ENCODE peak calls at places on chromosome 19, in six cellular contexts. U, I, L, X, Q and E are unnamed samples.

GRCh38 chr19:6887326-6887725 is at the start of gene ADGRE1:
- DNase-seq in L (no peak), Q (no peak), I (no peak), U (no peak), X (no peak), E (no peak)

GRCh38 chr19:18650048-18650435 is 13.2 kb downstream of the KLHL26 start:
- DNase-seq in Q (no peak), L (peak; percentile 74), I (peak; percentile 51), X (no peak), U (peak; percentile 39), E (no peak)

GRCh38 chr19:38920529-38921419 is 8.8 kb upstream of the CCER2 start:
- DNase-seq in U (no peak), I (no peak), X (no peak), L (no peak), Q (no peak), E (no peak)

GRCh38 chr19:35346193-35347052 is 1.3 kb upstream of the FFAR1 start:
- DNase-seq in X (no peak), Q (no peak), L (no peak), U (peak; percentile 42), I (no peak), E (no peak)

GRCh38 chr19:17236414-17236716 is 9.4 kb downstream of the NR2F6 start:
- DNase-seq in U (peak; percentile 68), I (no peak), L (no peak), X (no peak), Q (no peak), E (no peak)

GRCh38 chr19:17376935-17377600 is at the start of gene PLVAP:
- DNase-seq in Q (no peak), U (no peak), X (no peak), L (no peak), I (no peak), E (no peak)

GRCh38 chr19:18500820-18501219 is 21.1 kb downstream of the ELL start:
- DNase-seq in U (no peak), L (no peak), X (no peak), Q (no peak), I (no peak), E (no peak)

GRCh38 chr19:2722541-2723344 is 1.6 kb upstream of the DIRAS1 start:
- DNase-seq in X (no peak), U (peak; percentile 32), I (peak; percentile 76), L (peak; percentile 91), Q (peak; percentile 79), E (peak; percentile 28)

GRCh38 chr19:17910776-17911360 is 21.9 kb upstream of the CCDC124 start:
- DNase-seq in L (no peak), Q (no peak), I (no peak), X (no peak), U (no peak), E (no peak)

GRCh38 chr19:35495107-35496064 is 5.1 kb upstream of the KRTDAP start:
- DNase-seq in X (peak; percentile 35), L (peak; percentile 75), Q (peak; percentile 61), U (peak; percentile 42), I (peak; percentile 70), E (peak; percentile 75)

GRCh38 chr19:52961981-52962380 is 700 bp downstream of the ZNF816 start:
- DNase-seq in I (peak; percentile 18), X (no peak), U (no peak), Q (no peak), L (no peak), E (no peak)

GRCh38 chr19:42038675-42039074 is 31.3 kb downstream of the GRIK5 start:
- DNase-seq in Q (no peak), I (no peak), X (no peak), U (no peak), L (no peak), E (no peak)

GRCh38 chr19:58499021-58499927 is 12.5 kb downstream of the SLC27A5 start:
- DNase-seq in Q (peak; percentile 99), U (peak; percentile 100), L (peak; percentile 99), X (peak; percentile 98), I (peak; percentile 99), E (peak; percentile 99)

GRCh38 chr19:16328824-16329482 is 4.3 kb downstream of the KLF2 start:
- DNase-seq in X (no peak), Q (no peak), U (no peak), I (peak; percentile 57), L (peak; percentile 37), E (no peak)

GRCh38 chr19:33569822-33570221 is 48.2 kb upstream of the PEPD start:
- DNase-seq in U (no peak), I (no peak), X (no peak), L (no peak), Q (no peak), E (no peak)

GRCh38 chr19:19109601-19110000 is 28.7 kb downstream of the TMEM161A start:
- DNase-seq in L (no peak), I (peak; percentile 25), X (no peak), Q (no peak), U (no peak), E (no peak)

GRCh38 chr19:11450570-11451326 is 15.3 kb downstream of the PRKCSH start:
- DNase-seq in X (no peak), Q (no peak), L (no peak), U (no peak), I (no peak), E (no peak)

GRCh38 chr19:38243279-38243673 is 12.9 kb downstream of the PPP1R14A start:
- DNase-seq in I (no peak), Q (no peak), X (no peak), L (no peak), U (no peak), E (no peak)

DNA sequence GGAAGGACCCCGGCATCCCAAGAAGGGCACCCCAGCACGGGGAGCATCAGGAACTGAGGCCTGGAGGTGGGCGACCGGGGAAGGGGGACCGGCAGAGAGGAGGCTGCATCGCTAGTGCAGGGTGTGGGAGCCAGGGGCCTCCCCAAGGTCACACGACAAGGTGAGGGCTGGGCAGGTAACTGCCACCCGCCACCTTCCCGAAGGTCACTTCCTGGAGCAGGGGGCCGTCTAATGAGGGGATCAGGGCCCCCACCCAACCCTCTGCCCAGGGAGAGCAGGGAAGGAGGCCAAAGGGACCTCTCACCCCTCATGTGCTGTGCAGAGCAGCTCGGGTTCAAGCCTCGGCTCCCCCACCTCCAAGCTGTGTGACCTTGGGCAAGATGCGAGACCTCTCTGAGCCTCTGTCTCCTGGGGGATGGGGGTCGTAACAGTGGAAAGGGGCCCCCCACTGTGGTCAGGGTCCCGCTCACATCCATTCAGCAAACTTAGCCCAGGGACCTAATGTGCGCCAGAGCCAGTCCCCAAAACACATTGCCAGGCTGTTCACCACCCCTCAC is 6.0 kb downstream of the ZBTB7A start:
- DNase-seq in X (no peak), U (peak; percentile 58), Q (no peak), I (no peak), L (no peak), E (no peak)
- H3K4me3 ChIP-seq in X (peak overlapping the region; percentile 36), U (peak overlapping the region; percentile 72), Q (peak overlapping the region; percentile 22), I (peak overlapping the region; percentile 41), L (no peak overlapping the region), E (peak overlapping the region; percentile 32)

GRCh38 chr19:45774765-45775164 is 5.7 kb upstream of the SIX5 start:
- DNase-seq in L (no peak), U (peak; percentile 32), Q (no peak), I (no peak), X (no peak), E (no peak)
- TF ChIP-seq CTCF in L (no peak), U (peak; percentile 17), Q (no peak), I (no peak), X (peak; percentile 33), E (peak; percentile 16)

DNA sequence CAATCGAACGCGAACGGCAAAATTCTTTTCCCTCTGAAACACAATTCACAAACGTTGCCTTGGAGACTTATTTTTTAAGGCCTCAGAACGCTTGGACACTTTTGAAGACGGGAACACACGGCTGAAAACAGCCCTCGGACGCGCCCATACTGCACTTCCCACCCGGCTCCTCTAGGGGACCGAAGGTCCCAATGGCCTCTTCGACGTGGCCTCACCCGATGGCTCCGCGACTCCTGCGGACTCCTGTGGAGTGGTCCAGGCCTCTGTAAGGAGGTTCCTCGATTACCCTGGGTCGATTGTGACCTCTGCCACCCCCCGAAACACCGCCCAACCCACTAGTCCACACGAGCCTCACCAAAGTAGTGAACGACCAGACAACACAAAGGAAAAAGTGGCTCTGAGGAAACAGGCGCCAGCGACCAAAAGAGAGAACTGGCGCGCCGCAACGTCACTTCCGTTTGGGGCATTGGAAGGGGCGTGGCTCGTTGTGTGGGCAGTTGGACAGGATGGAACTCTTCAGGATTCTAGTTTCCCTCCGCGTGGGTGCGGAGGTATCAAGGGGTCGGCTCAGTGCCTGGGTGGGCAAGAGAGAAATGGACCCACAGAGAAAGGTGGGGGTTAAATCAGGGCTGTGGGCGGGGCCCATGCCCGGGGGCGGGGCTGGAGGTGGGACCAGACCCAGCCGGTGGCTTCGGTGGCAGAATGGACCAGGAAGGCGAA is at the start of gene ZNF560:
- DNase-seq in I (peak; percentile 67), U (no peak), L (peak; percentile 94), Q (peak; percentile 37), X (no peak), E (peak; percentile 4)
- H3K4me3 ChIP-seq in I (peak within 1 kb of the TSS; percentile 53), U (no peak within 1 kb of the TSS), L (peak within 1 kb of the TSS; percentile 66), Q (peak within 1 kb of the TSS; percentile 26), X (no peak within 1 kb of the TSS), E (peak within 1 kb of the TSS; percentile 4)

DNA sequence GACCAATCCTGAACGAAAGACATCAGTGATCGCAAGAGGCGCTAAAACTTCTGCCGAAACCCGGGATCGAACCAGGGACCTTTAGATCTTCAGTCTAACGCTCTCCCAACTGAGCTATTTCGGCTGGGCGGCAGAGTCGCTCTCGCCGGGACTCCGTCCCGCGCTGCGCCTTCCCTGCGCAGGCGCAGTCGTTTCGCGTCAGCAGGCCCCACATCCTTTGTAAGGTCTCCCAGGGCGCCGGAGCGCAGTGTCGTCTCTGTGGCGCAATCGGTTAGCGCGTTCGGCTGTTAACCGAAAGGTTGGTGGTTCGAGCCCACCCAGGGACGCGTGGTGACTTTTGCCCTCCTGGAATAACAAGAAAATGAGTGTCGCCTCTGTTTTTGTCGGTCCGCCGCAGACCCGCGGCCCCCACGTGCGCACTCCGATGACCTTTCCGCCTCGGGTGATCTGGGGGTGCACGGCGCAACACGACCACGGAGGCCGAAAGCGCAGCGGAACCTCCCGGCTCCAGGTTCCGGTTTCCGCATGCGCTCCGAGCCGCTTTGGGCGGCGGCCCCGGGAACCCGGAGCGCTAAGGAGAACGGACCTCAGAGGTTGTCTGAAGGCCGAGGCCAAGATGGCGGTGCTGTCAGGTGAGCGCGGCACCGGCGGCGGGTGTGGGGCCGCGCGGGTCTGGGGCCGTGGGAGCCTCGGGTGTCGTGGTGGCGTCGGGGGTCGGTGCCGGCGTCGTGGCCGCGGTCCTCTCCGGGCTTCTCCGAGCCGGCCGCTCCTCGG is at the start of gene NDUFS7:
- DNase-seq in U (peak; percentile 90), Q (peak; percentile 91), I (peak; percentile 95), X (peak; percentile 84), L (peak; percentile 93), E (peak; percentile 92)
- TF ChIP-seq CTCF in U (no peak), Q (no peak), I (peak; percentile 9), X (peak; percentile 30), L (peak; percentile 60), E (no peak)

DNA sequence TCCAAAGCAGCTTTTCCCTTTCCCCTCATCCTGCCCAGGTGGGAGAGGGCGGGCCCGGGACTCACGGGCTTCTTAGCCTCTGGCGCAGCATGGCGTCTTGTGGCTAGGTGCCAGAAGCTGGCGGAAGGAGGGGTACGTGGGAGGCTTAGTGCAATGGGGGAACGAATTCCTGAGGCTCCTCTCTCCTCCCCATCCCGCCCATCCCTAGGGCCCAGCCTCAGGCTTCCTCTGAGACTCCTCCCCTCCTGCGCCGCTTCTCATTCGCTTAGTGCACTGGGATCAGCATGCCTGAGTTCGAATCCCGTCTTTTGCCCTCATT is 297.8 kb downstream of the ZNF536 start:
- DNase-seq in Q (no peak), I (no peak), X (no peak), L (peak; percentile 74), U (no peak), E (no peak)
- H3K4me3 ChIP-seq in Q (no peak overlapping the region), I (no peak overlapping the region), X (no peak overlapping the region), L (peak overlapping the region; percentile 29), U (no peak overlapping the region), E (no peak overlapping the region)

GRCh38 chr19:15260939-15261338 is 28.7 kb upstream of the EPHX3 start:
- DNase-seq in U (no peak), Q (no peak), I (no peak), X (no peak), L (no peak), E (no peak)
- TF ChIP-seq CTCF in U (no peak), Q (no peak), I (peak; percentile 21), X (peak; percentile 55), L (no peak), E (peak; percentile 34)